ENCODE peak calls at places on chromosomes 6 and 20, in five cellular contexts. Y is activated T-helper 9 cell treated with anti-CD3 and anti-CD28 coated beads, Interleukin-2, amount 50 U/mL, for 16 hours; G is GM12865; X is cardiac muscle cell; P is SK-N-SH. S is an unnamed sample.

GRCh38 chr20:41392871-41393704 is 26.5 kb upstream of the EMILIN3 start:
- DNase-seq in G (no peak), X (no peak), Y (no peak), P (peak; percentile 54), S (no peak)

GRCh38 chr6:167341665-167342655 is 17.1 kb downstream of the TTLL2 start:
- DNase-seq in P (no peak), X (no peak), Y (no peak), G (no peak), S (no peak)

GRCh38 chr20:32278199-32278643 is 770 bp downstream of the KIF3B start:
- DNase-seq in X (no peak), Y (no peak), G (peak; percentile 81), P (no peak), S (no peak)

GRCh38 chr20:8361008-8361652 is 229.1 kb downstream of the PLCB1 start:
- DNase-seq in Y (no peak), P (no peak), X (no peak), G (peak; percentile 14), S (peak; percentile 74)

GRCh38 chr20:33674294-33675126 is at the start of gene NECAB3:
- DNase-seq in X (peak; percentile 91), G (peak; percentile 72), Y (peak; percentile 52), P (peak; percentile 96), S (peak; percentile 57)

GRCh38 chr6:10463491-10464481 is 48.9 kb upstream of the TFAP2A start:
- DNase-seq in Y (no peak), G (peak; percentile 19), P (no peak), X (no peak), S (no peak)

GRCh38 chr6:4383910-4384637 is 248.7 kb upstream of the ECI2 start:
- DNase-seq in P (no peak), Y (no peak), G (no peak), X (no peak), S (no peak)

GRCh38 chr20:45983279-45983743 is 11.3 kb upstream of the ZNF335 start:
- DNase-seq in Y (no peak), G (no peak), P (no peak), X (no peak), S (no peak)

GRCh38 chr6:21846541-21847451 is 253.2 kb downstream of the SOX4 start:
- DNase-seq in Y (no peak), G (peak; percentile 56), X (peak; percentile 60), P (peak; percentile 35), S (no peak)

GRCh38 chr6:50087231-50087954 is 37.7 kb upstream of the DEFB112 start:
- DNase-seq in Y (no peak), X (no peak), G (no peak), P (no peak), S (no peak)

GRCh38 chr20:24705486-24705885 is 236.1 kb downstream of the SYNDIG1 start:
- DNase-seq in X (no peak), Y (no peak), G (no peak), P (no peak), S (no peak)

GRCh38 chr6:21998539-21998938 is 298.3 kb downstream of the PRL start:
- DNase-seq in X (no peak), P (no peak), Y (no peak), G (peak; percentile 26), S (no peak)

GRCh38 chr20:41135187-41135887 is 2.0 kb upstream of the PLCG1 start:
- DNase-seq in Y (peak; percentile 58), X (peak; percentile 70), G (peak; percentile 71), P (peak; percentile 59), S (peak; percentile 42)

GRCh38 chr6:5084787-5085637 is at the start of gene PPP1R3G:
- DNase-seq in Y (no peak), X (peak; percentile 52), P (peak; percentile 60), G (peak; percentile 60), S (no peak)

GRCh38 chr6:3538536-3538935 is 81.7 kb upstream of the SLC22A23 start:
- DNase-seq in G (no peak), P (no peak), X (no peak), Y (no peak), S (no peak)

GRCh38 chr20:14444106-14444505 is 106.7 kb upstream of the FLRT3 start:
- DNase-seq in P (no peak), X (no peak), G (no peak), Y (no peak), S (no peak)

GRCh38 chr20:58788896-58789295 is 61.8 kb downstream of the GNAS-AS1 start:
- DNase-seq in Y (no peak), X (no peak), G (no peak), P (no peak), S (no peak)

GRCh38 chr6:112245511-112246203 is 8.7 kb downstream of the LAMA4 start:
- DNase-seq in P (no peak), Y (no peak), G (no peak), X (no peak), S (no peak)

S was measured in G401.